ENCODE peak calls at places on chromosomes 6 and 20, in six cellular contexts. Z is neuronal stem cell, M is IMR-90, N is H9, A is H1, J is trophoblast cell. P is an unnamed sample.

GRCh38 chr6:80280258-80281010 is 174.0 kb downstream of the BCKDHB start:
- DNase-seq in A (no peak), Z (no peak), J (peak), M (peak), N (no peak), P (no peak)

GRCh38 chr20:47665221-47665991 is 119.9 kb downstream of the SULF2 start:
- DNase-seq in J (peak), M (no peak), A (no peak), Z (no peak), N (no peak), P (no peak)

GRCh38 chr6:112749673-112750072 is 402.5 kb downstream of the RFPL4B start:
- DNase-seq in Z (no peak), A (no peak), N (no peak), J (no peak), M (no peak), P (no peak)

GRCh38 chr6:157757430-157758403 is 65.3 kb upstream of the SNX9 start:
- DNase-seq in A (no peak), N (no peak), Z (no peak), M (no peak), J (no peak), P (no peak)

GRCh38 chr6:150202404-150202803 is 59.6 kb downstream of the PPP1R14C start:
- DNase-seq in N (no peak), A (no peak), Z (no peak), M (no peak), J (peak), P (no peak)

GRCh38 chr6:41336824-41337223 is 1.4 kb downstream of the NCR2 start:
- DNase-seq in J (no peak), N (no peak), Z (no peak), M (no peak), A (no peak), P (no peak)

GRCh38 chr20:52312131-52312729 is 120.7 kb upstream of the ZFP64 start:
- DNase-seq in Z (peak), J (peak), N (peak), M (peak), A (no peak), P (peak)

GRCh38 chr20:23115823-23116222 is 29.7 kb upstream of the CD93 start:
- DNase-seq in A (no peak), Z (no peak), N (no peak), J (peak), M (no peak), P (peak)

DNA sequence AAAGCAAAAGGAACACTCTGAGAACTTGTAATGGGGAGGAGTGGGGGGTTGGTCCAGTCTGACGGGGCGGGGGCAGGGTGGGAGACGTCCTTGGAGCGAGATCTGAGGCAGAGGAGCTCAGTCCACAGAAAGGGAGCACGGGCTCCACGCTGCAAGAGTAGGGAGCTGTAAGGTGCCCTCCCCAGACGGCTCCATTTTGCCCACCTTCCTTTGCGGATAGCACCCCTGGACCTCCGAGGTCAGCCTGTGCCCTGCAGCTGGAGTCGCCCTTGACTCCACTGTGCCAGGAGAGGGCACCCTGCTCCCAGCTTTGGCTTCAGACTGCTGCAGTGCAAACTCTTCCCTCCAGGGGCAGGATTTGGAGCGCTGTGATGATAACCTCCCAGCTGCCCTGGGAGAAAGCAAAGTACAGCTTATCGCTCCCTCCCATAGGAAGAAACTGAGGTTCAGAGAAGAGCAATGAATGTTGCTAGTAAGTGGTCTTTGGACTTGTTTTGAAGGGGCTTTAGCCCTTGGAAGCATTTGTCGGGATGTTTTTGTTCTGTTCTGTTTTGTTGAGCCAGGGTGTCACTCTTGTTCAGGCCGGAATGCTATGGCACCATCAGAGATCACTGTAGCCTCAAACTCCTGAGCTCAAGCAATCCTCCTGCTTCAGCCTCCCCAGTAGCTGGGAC is 9.5 kb upstream of the AHCY start:
- DNase-seq in A (peak), M (peak), N (peak), Z (peak), J (peak), P (peak)
- H3K4me2 ChIP-seq in A (peak), M (peak), N (peak), Z (peak), J (peak), P (peak)

GRCh38 chr20:19990911-19991707 is 26.1 kb upstream of the NAA20 start:
- DNase-seq in N (no peak), J (peak), Z (no peak), M (no peak), A (no peak), P (no peak)
- H4K91ac ChIP-seq in N (no peak), J (peak), Z (no peak), M (no peak), A (no peak), P (no peak)

GRCh38 chr20:11305406-11305805 is 612.3 kb upstream of the BTBD3 start:
- DNase-seq in M (peak), N (peak), A (no peak), Z (no peak), J (no peak), P (no peak)

GRCh38 chr20:11296951-11297350 is 620.7 kb upstream of the BTBD3 start:
- DNase-seq in A (no peak), Z (peak), M (peak), J (no peak), N (no peak), P (no peak)

GRCh38 chr20:11304811-11305210 is 612.9 kb upstream of the BTBD3 start:
- DNase-seq in A (no peak), M (no peak), J (no peak), Z (no peak), N (no peak), P (no peak)

GRCh38 chr20:11301699-11302098 is 616.0 kb upstream of the BTBD3 start:
- DNase-seq in Z (no peak), A (no peak), N (no peak), J (no peak), M (no peak), P (no peak)

DNA sequence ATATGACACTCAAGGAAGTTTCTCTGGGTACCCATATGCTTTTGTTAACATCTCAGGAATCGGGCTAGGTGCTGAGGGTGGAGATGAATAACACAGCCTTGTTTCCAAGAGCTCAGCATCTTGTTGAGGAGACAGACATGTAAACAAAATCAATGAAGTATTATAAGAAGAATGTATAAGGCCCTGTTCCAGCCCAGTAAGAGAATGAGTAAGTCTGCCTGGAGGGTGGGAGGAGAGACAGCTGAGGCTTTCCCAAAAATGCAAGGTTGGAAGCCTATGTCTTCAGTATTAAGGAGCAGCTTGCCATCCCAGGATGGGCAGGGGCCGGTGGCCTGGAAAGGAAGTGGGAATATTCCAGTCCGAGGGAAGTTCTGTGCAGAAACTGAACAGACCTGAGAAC is 615.3 kb upstream of the BTBD3 start:
- DNase-seq in J (peak), A (no peak), N (no peak), Z (no peak), M (peak), P (no peak)
- H3K4me2 ChIP-seq in J (no peak), A (no peak), N (no peak), Z (no peak), M (no peak), P (no peak)

DNA sequence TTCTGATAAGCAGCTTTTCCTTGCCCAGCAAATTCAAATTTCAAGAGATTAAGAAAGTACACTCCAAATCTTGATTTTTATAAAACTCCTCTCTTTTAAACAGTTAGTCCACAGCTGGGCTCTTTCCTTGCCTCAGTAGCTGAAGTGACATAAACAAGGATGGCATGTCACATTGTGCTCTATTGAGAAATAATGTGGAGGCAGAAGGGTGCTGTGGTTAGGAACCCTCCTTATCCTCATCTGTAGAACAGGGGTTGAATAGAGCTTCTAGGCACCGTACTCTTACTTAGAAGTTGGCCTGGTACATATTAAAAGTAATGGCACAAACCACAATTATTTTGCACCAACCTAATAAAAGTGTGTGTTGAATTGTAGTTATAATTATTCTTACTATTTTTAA is 70.3 kb downstream of the RSPO3 start:
- DNase-seq in Z (no peak), A (no peak), N (no peak), J (no peak), M (no peak), P (no peak)
- H4K91ac ChIP-seq in Z (no peak), A (no peak), N (no peak), J (no peak), M (no peak), P (no peak)

GRCh38 chr20:19709635-19710335 is 48.3 kb upstream of the RIN2 start:
- DNase-seq in M (no peak), J (no peak), Z (no peak), A (no peak), N (no peak), P (no peak)
- H3K4me2 ChIP-seq in M (no peak), J (no peak), Z (no peak), A (no peak), N (no peak), P (no peak)

GRCh38 chr6:82322386-82322785 is 41.2 kb upstream of the TPBG start:
- DNase-seq in A (no peak), J (no peak), M (no peak), Z (no peak), N (no peak), P (no peak)
- H4K91ac ChIP-seq in A (no peak), J (no peak), M (no peak), Z (no peak), N (no peak), P (no peak)

GRCh38 chr20:49661560-49662329 is 51.9 kb downstream of the B4GALT5 start:
- DNase-seq in N (no peak), J (peak), M (no peak), A (no peak), Z (no peak), P (no peak)

GRCh38 chr20:49663112-49663511 is 50.6 kb downstream of the B4GALT5 start:
- DNase-seq in J (no peak), M (no peak), A (no peak), Z (no peak), N (no peak), P (no peak)

GRCh38 chr20:49665796-49666195 is 47.9 kb downstream of the B4GALT5 start:
- DNase-seq in A (no peak), M (no peak), Z (no peak), N (no peak), J (no peak), P (no peak)

GRCh38 chr20:49666906-49667305 is 46.8 kb downstream of the B4GALT5 start:
- DNase-seq in M (no peak), A (no peak), N (no peak), Z (no peak), J (no peak), P (no peak)

DNA sequence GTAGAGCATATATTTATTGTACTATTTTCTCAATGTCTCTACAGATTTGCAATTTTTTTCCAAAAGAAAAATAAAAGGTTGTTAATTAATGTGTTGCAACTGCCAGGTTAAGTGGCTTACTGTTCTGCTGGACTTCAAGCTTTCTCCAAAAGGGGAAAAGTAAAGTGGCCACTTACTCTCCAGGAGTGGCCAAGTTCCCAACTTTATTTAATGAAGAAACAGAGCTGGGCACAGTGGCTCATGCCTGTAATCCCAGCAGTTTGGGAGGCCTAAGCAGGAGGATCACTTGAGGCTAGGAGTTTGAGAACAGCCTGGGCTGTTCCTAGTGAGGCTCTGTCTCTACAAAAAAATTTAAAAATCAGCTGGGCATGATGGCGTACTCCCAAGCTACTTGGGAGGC is 48.8 kb downstream of the B4GALT5 start:
- DNase-seq in N (no peak), A (no peak), M (no peak), Z (no peak), J (no peak), P (no peak)
- H3K4me2 ChIP-seq in N (no peak), A (no peak), M (no peak), Z (no peak), J (no peak), P (no peak)

GRCh38 chr6:104184036-104184435 is 675.7 kb downstream of the HACE1 start:
- DNase-seq in M (no peak), A (no peak), Z (no peak), J (no peak), N (no peak), P (no peak)

GRCh38 chr6:104187616-104188015 is 672.1 kb downstream of the HACE1 start:
- DNase-seq in M (no peak), Z (no peak), N (peak), A (no peak), J (peak), P (no peak)

GRCh38 chr6:104182811-104183210 is 676.9 kb downstream of the HACE1 start:
- DNase-seq in J (peak), M (no peak), A (no peak), N (no peak), Z (no peak), P (peak)

GRCh38 chr6:104186836-104187235 is 672.9 kb downstream of the HACE1 start:
- DNase-seq in N (no peak), Z (no peak), A (no peak), J (peak), M (no peak), P (no peak)
- H4K91ac ChIP-seq in N (no peak), Z (no peak), A (no peak), J (no peak), M (no peak), P (no peak)

DNA sequence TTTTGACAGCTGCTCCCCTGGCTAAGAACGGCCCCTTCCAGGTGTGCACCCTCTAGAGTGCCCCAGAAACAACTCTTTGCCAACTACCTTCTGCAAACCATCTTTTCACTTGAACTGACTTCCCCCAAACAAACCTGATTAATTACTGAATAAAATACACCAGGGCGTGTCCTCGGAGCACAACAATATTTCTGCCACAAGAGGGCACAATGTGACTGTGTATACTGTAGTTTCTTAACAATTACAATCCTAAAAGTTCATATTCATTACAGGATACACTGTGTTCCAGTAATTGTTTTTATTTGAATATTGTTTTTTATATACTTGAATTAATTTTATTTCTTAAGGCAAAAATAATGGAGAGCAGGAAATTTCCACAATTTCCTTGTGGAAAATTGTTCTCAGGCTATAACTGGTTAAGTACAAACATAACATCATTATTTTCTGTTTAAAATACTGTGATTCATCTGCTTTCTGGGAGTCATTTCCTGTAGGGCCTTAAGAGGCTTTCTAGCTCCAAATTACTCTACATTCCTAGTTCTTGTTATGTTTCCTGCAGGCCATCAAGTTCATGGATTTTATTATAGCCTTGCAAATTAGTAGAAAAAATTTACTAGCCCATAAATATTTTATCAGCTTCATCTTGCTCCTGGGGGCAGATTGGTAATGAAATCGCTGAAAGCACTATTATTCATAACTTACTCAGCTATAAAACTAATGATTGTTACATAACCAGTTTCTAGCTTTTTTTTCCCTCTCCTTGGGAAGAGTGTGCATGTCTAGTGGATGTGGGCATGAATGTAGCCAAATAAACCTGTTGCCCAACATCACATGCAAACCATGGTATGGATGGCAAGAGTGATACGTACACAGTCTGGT is 51.9 kb upstream of the SLC22A16 start:
- DNase-seq in M (peak), Z (peak), N (no peak), J (peak), A (no peak), P (peak)
- H3K4me2 ChIP-seq in M (peak), Z (no peak), N (no peak), J (no peak), A (no peak), P (no peak)

P was measured in mesenchymal stem cell.